ENCODE peak calls at places on chromosomes 1 and 21, in four cellular contexts. One of them, this sample, is unnamed.

GRCh38 chr1:205602118-205602517 is 29.7 kb downstream of the ELK4 start:
- DNase-seq in body of pancreas: no peak
- DNase-seq in tibial artery: no peak
- DNase-seq in GM10248: no peak
- DNase-seq in this sample: no peak

GRCh38 chr1:60564856-60565445 is 491.4 kb upstream of the C1orf87 start:
- DNase-seq in body of pancreas: no peak
- DNase-seq in tibial artery: no peak
- DNase-seq in GM10248: no peak
- DNase-seq in this sample: no peak

GRCh38 chr1:184193451-184193850 is 141.9 kb downstream of the TSEN15 start:
- DNase-seq in body of pancreas: no peak
- DNase-seq in tibial artery: no peak
- DNase-seq in GM10248: no peak
- DNase-seq in this sample: no peak

GRCh38 chr1:25615172-25615541 is 1.4 kb upstream of the MAN1C1 start:
- DNase-seq in body of pancreas: no peak
- DNase-seq in tibial artery: no peak
- DNase-seq in GM10248: no peak
- DNase-seq in this sample: no peak

GRCh38 chr1:201468501-201468843 is 516 bp downstream of the PHLDA3 start:
- DNase-seq in body of pancreas: peak
- DNase-seq in tibial artery: no peak
- DNase-seq in GM10248: peak
- DNase-seq in this sample: no peak

GRCh38 chr1:56905667-56906066 is 51.1 kb downstream of the C8A start:
- DNase-seq in body of pancreas: no peak
- DNase-seq in tibial artery: no peak
- DNase-seq in GM10248: no peak
- DNase-seq in this sample: no peak

GRCh38 chr1:223720987-223721591 is 8.8 kb downstream of the CAPN2 start:
- DNase-seq in body of pancreas: peak
- DNase-seq in tibial artery: no peak
- DNase-seq in GM10248: no peak
- DNase-seq in this sample: no peak

GRCh38 chr1:208924011-208924410 is 659.5 kb upstream of the CAMK1G start:
- DNase-seq in body of pancreas: no peak
- DNase-seq in tibial artery: no peak
- DNase-seq in GM10248: no peak
- DNase-seq in this sample: no peak

GRCh38 chr21:34702341-34702807 is 33.6 kb downstream of the CLIC6 start:
- DNase-seq in body of pancreas: peak
- DNase-seq in tibial artery: peak
- DNase-seq in GM10248: no peak
- DNase-seq in this sample: no peak

GRCh38 chr21:41659791-41660560 is 106.9 kb downstream of the RIPK4 start:
- DNase-seq in body of pancreas: no peak
- DNase-seq in tibial artery: peak
- DNase-seq in GM10248: no peak
- DNase-seq in this sample: no peak

GRCh38 chr1:235063068-235063765 is 65.4 kb downstream of the TOMM20 start:
- DNase-seq in body of pancreas: peak
- DNase-seq in tibial artery: peak
- DNase-seq in GM10248: no peak
- DNase-seq in this sample: no peak

GRCh38 chr1:14149431-14149830 is 449.1 kb upstream of the KAZN start:
- DNase-seq in body of pancreas: no peak
- DNase-seq in tibial artery: no peak
- DNase-seq in GM10248: no peak
- DNase-seq in this sample: no peak

GRCh38 chr1:44688760-44689446 is 14.4 kb downstream of the ARMH1 start:
- DNase-seq in body of pancreas: no peak
- DNase-seq in tibial artery: no peak
- DNase-seq in GM10248: no peak
- DNase-seq in this sample: no peak

GRCh38 chr1:61224609-61225008 is 142.2 kb downstream of the NFIA start:
- DNase-seq in body of pancreas: peak
- DNase-seq in tibial artery: no peak
- DNase-seq in GM10248: no peak
- DNase-seq in this sample: no peak

GRCh38 chr21:39972976-39973375 is 105.7 kb downstream of the PCP4 start:
- DNase-seq in body of pancreas: no peak
- DNase-seq in tibial artery: no peak
- DNase-seq in GM10248: no peak
- DNase-seq in this sample: no peak

GRCh38 chr21:41426656-41427311 is 745 bp downstream of the MX1 start:
- DNase-seq in body of pancreas: no peak
- DNase-seq in tibial artery: peak
- DNase-seq in GM10248: peak
- DNase-seq in this sample: no peak

GRCh38 chr1:9835758-9836631 is 12.2 kb upstream of the CLSTN1 start:
- DNase-seq in body of pancreas: no peak
- DNase-seq in tibial artery: peak
- DNase-seq in GM10248: peak
- DNase-seq in this sample: no peak

GRCh38 chr1:3905266-3905952 is 5.3 kb upstream of the C1orf174 start:
- DNase-seq in body of pancreas: no peak
- DNase-seq in tibial artery: no peak
- DNase-seq in GM10248: no peak
- DNase-seq in this sample: no peak

GRCh38 chr1:208528577-208529240 is 284.5 kb upstream of the PLXNA2 start:
- DNase-seq in body of pancreas: no peak
- DNase-seq in tibial artery: no peak
- DNase-seq in GM10248: no peak
- DNase-seq in this sample: no peak

GRCh38 chr1:187691439-187691838 is 862.7 kb downstream of the PLA2G4A start:
- DNase-seq in body of pancreas: no peak
- DNase-seq in tibial artery: no peak
- DNase-seq in GM10248: no peak
- DNase-seq in this sample: no peak

GRCh38 chr21:44617071-44617501 is 5.2 kb downstream of the KRTAP10-8 start:
- DNase-seq in body of pancreas: no peak
- DNase-seq in tibial artery: no peak
- DNase-seq in GM10248: no peak
- DNase-seq in this sample: no peak

GRCh38 chr1:245345191-245345884 is 190.6 kb downstream of the KIF26B start:
- DNase-seq in body of pancreas: no peak
- DNase-seq in tibial artery: peak
- DNase-seq in GM10248: no peak
- DNase-seq in this sample: no peak

GRCh38 chr1:22772054-22772453 is 61.4 kb downstream of the EPHB2 start:
- DNase-seq in body of pancreas: no peak
- DNase-seq in tibial artery: peak
- DNase-seq in GM10248: no peak
- DNase-seq in this sample: no peak

GRCh38 chr1:29259802-29260441 is 23.6 kb downstream of the PTPRU start:
- DNase-seq in body of pancreas: peak
- DNase-seq in tibial artery: peak
- DNase-seq in GM10248: peak
- DNase-seq in this sample: no peak

GRCh38 chr1:59900640-59901039 is 25.9 kb downstream of the CYP2J2 start:
- DNase-seq in body of pancreas: no peak
- DNase-seq in tibial artery: no peak
- DNase-seq in GM10248: no peak
- DNase-seq in this sample: no peak

GRCh38 chr1:7247158-7247557 is 461.9 kb downstream of the CAMTA1 start:
- DNase-seq in body of pancreas: no peak
- DNase-seq in tibial artery: no peak
- DNase-seq in GM10248: no peak
- DNase-seq in this sample: no peak

GRCh38 chr1:80392529-80392928 is 1386.0 kb upstream of the ADGRL4 start:
- DNase-seq in body of pancreas: no peak
- DNase-seq in tibial artery: no peak
- DNase-seq in GM10248: no peak
- DNase-seq in this sample: no peak

GRCh38 chr1:103336376-103336775 is 189.1 kb upstream of the RNPC3 start:
- DNase-seq in body of pancreas: no peak
- DNase-seq in tibial artery: no peak
- DNase-seq in GM10248: no peak
- DNase-seq in this sample: no peak

GRCh38 chr1:91564888-91565700 is 64.4 kb downstream of the CDC7 start:
- DNase-seq in body of pancreas: no peak
- DNase-seq in tibial artery: no peak
- DNase-seq in GM10248: no peak
- DNase-seq in this sample: no peak

GRCh38 chr1:18901952-18902522 is 318 bp downstream of the ALDH4A1 start:
- DNase-seq in body of pancreas: no peak
- DNase-seq in tibial artery: no peak
- DNase-seq in GM10248: no peak
- DNase-seq in this sample: peak

GRCh38 chr1:91697322-91698260 is 188.4 kb downstream of the TGFBR3 start:
- DNase-seq in body of pancreas: no peak
- DNase-seq in tibial artery: no peak
- DNase-seq in GM10248: peak
- DNase-seq in this sample: peak

GRCh38 chr1:3350441-3351261 is 103.8 kb upstream of the ARHGEF16 start:
- DNase-seq in body of pancreas: no peak
- DNase-seq in tibial artery: peak
- DNase-seq in GM10248: no peak
- DNase-seq in this sample: no peak

GRCh38 chr1:200035956-200036615 is 8.6 kb downstream of the NR5A2 start:
- DNase-seq in body of pancreas: no peak
- DNase-seq in tibial artery: no peak
- DNase-seq in GM10248: no peak
- DNase-seq in this sample: no peak

GRCh38 chr1:164716992-164717703 is 158.2 kb downstream of the PBX1 start:
- DNase-seq in body of pancreas: peak
- DNase-seq in tibial artery: no peak
- DNase-seq in GM10248: peak
- DNase-seq in this sample: peak

GRCh38 chr1:9275567-9276034 is 17.1 kb upstream of the SPSB1 start:
- DNase-seq in body of pancreas: peak
- DNase-seq in tibial artery: no peak
- DNase-seq in GM10248: peak
- DNase-seq in this sample: no peak

GRCh38 chr21:42039470-42039901 is 29.3 kb upstream of the ZBTB21 start:
- DNase-seq in body of pancreas: peak
- DNase-seq in tibial artery: no peak
- DNase-seq in GM10248: no peak
- DNase-seq in this sample: no peak

GRCh38 chr1:84073266-84073665 is 70.8 kb upstream of the PRKACB start:
- DNase-seq in body of pancreas: no peak
- DNase-seq in tibial artery: no peak
- DNase-seq in GM10248: no peak
- DNase-seq in this sample: no peak

GRCh38 chr1:211639500-211640361 is 35.7 kb downstream of the NEK2 start:
- DNase-seq in body of pancreas: no peak
- DNase-seq in tibial artery: peak
- DNase-seq in GM10248: peak
- DNase-seq in this sample: no peak

GRCh38 chr21:22791986-22792560 is 1793.9 kb downstream of the NCAM2 start:
- DNase-seq in body of pancreas: peak
- DNase-seq in tibial artery: no peak
- DNase-seq in GM10248: peak
- DNase-seq in this sample: peak

This sample was measured in NAMALWA.